ENCODE peak calls at places on chromosomes 11 and 22, in seven cellular contexts. U, E, T, N, S, M and X are unnamed samples. For H3K4me1, the result is how much of the 10 kb centered on the place peaks cover.

GRCh38 chr11:69540118-69541000 is 58.9 kb downstream of the LINC01488 start:
- DNase-seq in U (no peak), E (no peak), T (no peak), N (no peak), S (no peak), M (no peak), X (no peak)

GRCh38 chr11:69943066-69943465 is 123.8 kb upstream of the FGF3 start:
- DNase-seq in U (no peak), E (no peak), T (no peak), N (peak), S (no peak), M (no peak), X (peak)

GRCh38 chr22:48954781-48955311 is 872.8 kb downstream of the BRD1 start:
- DNase-seq in U (no peak), E (no peak), T (peak), N (no peak), S (no peak), M (peak), X (peak)

GRCh38 chr11:114848027-114848426 is 169.7 kb downstream of the NXPE2 start:
- DNase-seq in U (no peak), E (no peak), T (no peak), N (no peak), S (no peak), M (peak), X (no peak)

GRCh38 chr11:13769188-13769587 is 100.7 kb downstream of the FAR1 start:
- DNase-seq in U (no peak), E (no peak), T (no peak), N (no peak), S (no peak), M (no peak), X (no peak)

GRCh38 chr11:692824-693414 is 2.1 kb downstream of the DEAF1 start:
- DNase-seq in U (no peak), E (no peak), T (no peak), N (no peak), S (no peak), M (no peak), X (no peak)

GRCh38 chr11:69539416-69540117 is 58.1 kb downstream of the LINC01488 start:
- DNase-seq in U (no peak), E (no peak), T (no peak), N (no peak), S (no peak), M (no peak), X (peak)

GRCh38 chr22:43789452-43789851 is 22.7 kb downstream of the EFCAB6 start:
- DNase-seq in U (no peak), E (no peak), T (no peak), N (no peak), S (no peak), M (peak), X (peak)

GRCh38 chr11:108324587-108324986 is 101.7 kb downstream of the ATM start:
- DNase-seq in U (no peak), E (no peak), T (no peak), N (no peak), S (no peak), M (no peak), X (no peak)

GRCh38 chr11:133078012-133078411 is 454.3 kb downstream of the OPCML start:
- DNase-seq in U (no peak), E (no peak), T (no peak), N (no peak), S (no peak), M (no peak), X (no peak)

GRCh38 chr11:65078151-65078550 is 5.7 kb downstream of the CDCA5 start:
- DNase-seq in U (no peak), E (peak), T (peak), N (peak), S (peak), M (no peak), X (peak)

GRCh38 chr11:126477526-126478275 is 122.2 kb downstream of the ST3GAL4 start:
- DNase-seq in U (no peak), E (no peak), T (no peak), N (no peak), S (no peak), M (no peak), X (no peak)

GRCh38 chr11:17864478-17864941 is 129.9 kb downstream of the KCNC1 start:
- DNase-seq in U (no peak), E (peak), T (no peak), N (no peak), S (peak), M (no peak), X (peak)

GRCh38 chr11:61757213-61757862 is 4.9 kb downstream of the MYRF start:
- DNase-seq in U (no peak), E (no peak), T (no peak), N (no peak), S (no peak), M (no peak), X (no peak)

GRCh38 chr22:37080838-37081237 is 28.7 kb downstream of the TMPRSS6 start:
- DNase-seq in U (no peak), E (peak), T (no peak), N (no peak), S (no peak), M (no peak), X (no peak)

GRCh38 chr22:36252754-36253522 is at the start of gene APOL1:
- DNase-seq in U (no peak), E (peak), T (peak), N (peak), S (peak), M (no peak), X (no peak)

GRCh38 chr11:89452780-89453179 is 38.4 kb downstream of the NOX4 start:
- DNase-seq in U (no peak), E (no peak), T (no peak), N (no peak), S (no peak), M (no peak), X (no peak)

GRCh38 chr11:19628018-19628417 is 84.6 kb upstream of the NAV2 start:
- DNase-seq in U (no peak), E (no peak), T (no peak), N (no peak), S (no peak), M (peak), X (no peak)

GRCh38 chr11:95229199-95230053 is 1.6 kb downstream of the SESN3 start:
- DNase-seq in U (no peak), E (no peak), T (no peak), N (no peak), S (peak), M (no peak), X (peak)

GRCh38 chr11:121544956-121545355 is 92.2 kb upstream of the SORL1-AS1 start:
- DNase-seq in U (no peak), E (peak), T (peak), N (no peak), S (no peak), M (no peak), X (no peak)

GRCh38 chr22:25169278-25170031 is 30.2 kb upstream of the CRYBB3 start:
- DNase-seq in U (no peak), E (no peak), T (no peak), N (no peak), S (no peak), M (no peak), X (no peak)

GRCh38 chr11:111155021-111155420 is 90.5 kb upstream of the POU2AF2 start:
- DNase-seq in U (no peak), E (no peak), T (no peak), N (no peak), S (no peak), M (no peak), X (no peak)

GRCh38 chr11:123640677-123641494 is 13.5 kb downstream of the SCN3B start:
- DNase-seq in U (no peak), E (peak), T (peak), N (peak), S (peak), M (no peak), X (peak)

GRCh38 chr22:49641770-49642313 is 185.8 kb downstream of the BRD1 start:
- DNase-seq in U (no peak), E (no peak), T (no peak), N (no peak), S (no peak), M (no peak), X (no peak)

GRCh38 chr11:93611836-93612677 is 49.4 kb upstream of the CEP295 start:
- DNase-seq in U (no peak), E (no peak), T (no peak), N (no peak), S (peak), M (no peak), X (peak)

GRCh38 chr11:65389294-65389980 is 3.0 kb downstream of the FRMD8 start:
- DNase-seq in U (no peak), E (no peak), T (no peak), N (no peak), S (no peak), M (no peak), X (no peak)

GRCh38 chr11:1567052-1567720 is 4.9 kb downstream of the DUSP8 start:
- DNase-seq in U (no peak), E (no peak), T (no peak), N (peak), S (peak), M (no peak), X (peak)

GRCh38 chr11:65110354-65110861 is 1.3 kb upstream of the TM7SF2 start:
- DNase-seq in U (peak), E (peak), T (peak), N (peak), S (peak), M (peak), X (peak)

GRCh38 chr11:107397357-107397756 is 60.3 kb downstream of the CWF19L2 start:
- DNase-seq in U (no peak), E (no peak), T (no peak), N (no peak), S (no peak), M (no peak), X (no peak)

GRCh38 chr11:45096636-45097035 is 49.8 kb upstream of the PRDM11 start:
- DNase-seq in U (no peak), E (no peak), T (peak), N (no peak), S (no peak), M (peak), X (no peak)

GRCh38 chr11:95119361-95120060 is 29.9 kb downstream of the ENDOD1 start:
- DNase-seq in U (no peak), E (no peak), T (no peak), N (no peak), S (no peak), M (no peak), X (no peak)

GRCh38 chr11:2842876-2843275 is 42.7 kb downstream of the CDKN1C start:
- DNase-seq in U (no peak), E (no peak), T (no peak), N (no peak), S (no peak), M (no peak), X (no peak)

GRCh38 chr11:68044898-68045351 is 6.1 kb downstream of the TCIRG1 start:
- DNase-seq in U (no peak), E (no peak), T (no peak), N (no peak), S (no peak), M (no peak), X (no peak)

GRCh38 chr11:88487646-88488045 is 150.1 kb upstream of the CTSC start:
- DNase-seq in U (no peak), E (no peak), T (no peak), N (no peak), S (no peak), M (no peak), X (no peak)

GRCh38 chr11:135006800-135007199 is 594.8 kb upstream of the B3GAT1 start:
- DNase-seq in U (no peak), E (no peak), T (no peak), N (no peak), S (no peak), M (no peak), X (no peak)

GRCh38 chr11:105520706-105521345 is 89.0 kb upstream of the GRIA4 start:
- DNase-seq in U (no peak), E (no peak), T (no peak), N (no peak), S (no peak), M (no peak), X (no peak)
- TF ChIP-seq CTCF in U (no peak), E (no peak), T (no peak), N (no peak), S (no peak), M (no peak), X (no peak)

DNA sequence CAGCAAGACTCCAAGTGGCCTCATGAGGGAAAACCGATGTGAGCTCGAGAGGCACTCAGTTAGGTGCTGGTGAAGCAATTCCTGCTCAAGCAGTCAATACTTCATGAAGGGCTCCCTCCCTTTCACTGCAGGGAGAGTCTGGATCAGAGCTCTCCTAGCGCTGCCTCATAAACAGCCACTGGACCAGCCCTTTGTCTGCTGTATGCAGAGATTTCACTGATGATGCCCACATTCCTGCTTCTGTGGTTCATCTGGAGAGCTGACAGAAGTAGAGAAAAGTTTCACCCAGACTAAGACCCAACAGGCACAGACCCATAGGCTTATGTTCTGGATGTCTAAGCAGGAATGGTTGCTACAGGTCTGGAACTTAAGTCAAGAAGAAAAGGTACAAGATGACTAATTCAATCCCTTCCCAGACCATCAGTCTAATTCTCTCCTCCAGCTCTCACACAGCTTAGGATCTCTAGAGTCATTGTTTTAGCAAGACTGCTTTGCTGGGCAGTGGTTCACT is 4.0 kb downstream of the UCP2 start:
- DNase-seq in U (no peak), E (no peak), T (no peak), N (no peak), S (no peak), M (no peak), X (no peak)
- H3K4me3 ChIP-seq in U (no peak), E (no peak), T (peak), N (no peak), S (no peak), M (no peak), X (no peak)

DNA sequence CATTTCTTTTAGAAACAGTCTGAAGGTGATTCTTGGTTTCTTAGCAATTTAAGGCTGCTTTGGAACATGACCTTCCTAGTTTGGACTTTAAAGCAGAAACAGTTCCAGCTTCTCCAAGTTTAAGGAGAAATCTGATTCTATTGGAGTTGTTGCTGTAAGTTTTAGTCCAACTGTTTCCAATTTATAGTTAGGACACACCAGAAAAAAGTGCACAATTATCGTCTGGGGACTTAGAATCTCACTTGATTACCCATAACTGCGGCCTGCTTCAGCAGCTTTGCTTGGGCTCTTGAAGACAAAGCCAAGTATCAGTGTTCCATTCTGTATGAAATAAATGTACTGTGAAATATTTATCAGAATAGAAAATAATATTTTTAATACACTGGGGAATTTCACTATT is 246.6 kb downstream of the TMEM135 start:
- DNase-seq in U (no peak), E (no peak), T (no peak), N (no peak), S (no peak), M (no peak), X (no peak)
- H3K4me1 ChIP-seq in U (under half), E (under half), T (under half), N (under half), S (under half), M (under half), X (under half)

DNA sequence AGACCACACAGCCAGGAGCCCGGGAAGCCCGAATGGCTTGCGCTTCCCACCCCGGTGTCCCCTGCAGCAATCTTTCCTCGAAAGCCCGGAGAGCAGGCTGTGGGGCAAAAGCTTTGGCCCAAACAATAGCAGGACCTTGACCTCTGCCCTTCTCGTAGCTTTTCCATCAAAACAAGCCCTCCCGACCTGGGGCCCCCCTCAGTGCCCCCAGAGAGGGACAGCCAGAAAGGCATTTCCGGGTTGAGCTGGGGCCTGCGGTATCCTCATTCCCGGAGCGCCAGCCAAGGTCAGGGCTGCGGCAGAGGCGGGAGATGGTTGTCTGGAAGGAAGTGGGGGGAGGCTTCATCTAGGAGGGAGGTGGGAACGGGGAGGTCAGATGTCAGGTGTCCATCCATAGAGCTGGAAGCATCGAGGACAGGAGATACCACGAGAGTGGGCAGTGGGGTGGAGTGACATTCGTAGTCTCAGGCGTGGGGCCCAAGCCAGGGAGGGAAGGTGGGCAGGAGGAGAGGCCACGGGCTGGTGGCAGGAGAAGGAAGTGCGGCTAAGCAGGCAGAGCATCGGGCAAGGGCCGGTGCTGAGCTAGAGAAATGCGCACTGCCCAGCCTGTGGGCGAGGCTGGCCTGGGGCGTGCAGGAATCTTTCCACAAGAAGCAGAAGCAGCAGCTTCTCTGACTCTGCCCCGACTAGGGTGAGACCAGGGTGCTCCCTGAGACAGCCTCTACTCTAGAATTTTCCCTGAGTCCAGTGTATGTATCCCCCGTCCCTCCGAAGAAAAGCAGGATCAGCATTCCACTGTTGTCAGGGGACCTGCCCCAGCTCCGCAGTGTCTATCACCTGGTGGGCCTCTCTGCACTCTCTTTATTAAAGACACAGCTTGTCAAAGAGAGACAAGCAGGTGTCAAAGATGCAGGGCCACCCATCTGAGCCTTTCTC is 14.3 kb downstream of the PDGFB start:
- DNase-seq in U (no peak), E (no peak), T (no peak), N (no peak), S (no peak), M (no peak), X (no peak)
- TF ChIP-seq CTCF in U (no peak), E (no peak), T (no peak), N (no peak), S (no peak), M (no peak), X (no peak)

GRCh38 chr11:35182317-35182939 is 43.5 kb downstream of the CD44 start:
- DNase-seq in U (no peak), E (peak), T (no peak), N (no peak), S (no peak), M (no peak), X (no peak)
- H3K4me3 ChIP-seq in U (no peak), E (no peak), T (no peak), N (no peak), S (no peak), M (no peak), X (no peak)

GRCh38 chr11:42205518-42205917 is 746.1 kb upstream of the LRRC4C start:
- DNase-seq in U (no peak), E (no peak), T (no peak), N (peak), S (no peak), M (no peak), X (no peak)

DNA sequence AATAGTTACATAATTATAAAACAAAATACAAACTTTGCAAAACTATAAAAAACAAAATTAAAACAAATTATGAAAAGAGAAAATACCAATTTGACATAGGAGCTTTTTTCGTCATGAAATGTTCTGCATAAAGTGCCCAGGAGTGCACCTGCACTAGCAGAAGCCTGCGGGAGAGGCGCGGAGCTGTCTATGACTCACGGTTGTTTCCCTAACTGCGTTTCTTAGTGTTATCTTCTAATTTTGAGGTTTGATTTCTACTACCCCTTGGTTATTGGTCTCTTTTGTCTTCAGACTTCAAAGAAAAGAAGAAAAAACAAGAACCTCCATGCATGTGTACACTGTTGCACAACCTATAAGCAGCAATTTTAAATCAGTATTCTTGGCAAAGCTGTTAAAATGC is 740.9 kb upstream of the LRRC4C start:
- DNase-seq in U (no peak), E (no peak), T (no peak), N (no peak), S (no peak), M (no peak), X (no peak)
- H3K4me1 ChIP-seq in U (under half), E (under half), T (under half), N (under half), S (under half), M (under half), X (under half)

DNA sequence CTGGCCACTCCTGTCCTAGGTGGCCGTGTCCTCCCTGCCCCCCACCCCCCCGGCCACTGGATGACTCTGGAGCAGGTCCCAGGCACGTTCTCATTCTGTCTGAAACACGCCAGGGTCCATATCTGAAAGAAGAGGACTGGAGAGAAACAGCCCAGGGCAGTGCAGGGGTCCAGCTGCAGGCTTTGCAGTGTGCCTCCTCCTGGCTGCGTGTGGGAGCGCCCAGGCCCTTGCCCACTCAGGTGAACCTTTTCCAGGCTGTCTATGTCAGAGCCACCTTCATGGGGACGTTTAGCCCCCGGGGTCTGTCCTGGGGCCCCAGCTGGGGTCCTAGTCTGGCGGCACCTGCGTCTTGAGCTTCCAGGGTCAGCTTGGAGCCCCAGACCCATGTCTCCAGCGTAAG is 15.6 kb downstream of the GRAMD4 start:
- DNase-seq in U (no peak), E (no peak), T (no peak), N (no peak), S (no peak), M (no peak), X (peak)
- TF ChIP-seq CTCF in U (no peak), E (no peak), T (no peak), N (no peak), S (no peak), M (no peak), X (no peak)

DNA sequence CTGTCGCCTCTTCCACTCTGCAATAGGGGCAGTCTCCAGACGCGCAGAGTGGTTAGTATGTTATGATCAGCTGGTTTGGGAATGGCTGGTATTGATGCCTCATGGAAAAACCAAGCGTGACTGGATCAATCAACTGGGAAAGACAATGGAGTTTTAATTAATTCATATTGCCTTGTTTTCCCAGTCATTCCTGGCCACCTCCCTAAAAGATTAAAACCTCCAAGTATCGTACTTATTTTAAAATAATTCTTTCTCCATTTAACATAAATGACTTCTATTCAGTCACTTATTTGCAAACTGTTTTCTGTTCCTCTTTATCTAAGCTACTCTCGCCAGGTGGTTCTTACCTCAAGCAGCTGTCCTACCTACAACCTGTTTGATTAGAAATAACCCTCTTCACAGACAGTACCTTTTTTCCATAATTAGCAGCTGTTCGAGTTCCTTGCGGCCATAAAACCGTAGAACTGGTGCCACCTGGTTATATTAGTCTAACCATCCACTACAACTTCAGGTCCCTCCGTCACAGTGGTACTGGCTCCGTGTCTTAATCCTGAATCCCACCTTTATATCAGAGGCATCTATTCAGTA is 898 bp downstream of the ZNF215 start:
- DNase-seq in U (no peak), E (peak), T (no peak), N (no peak), S (peak), M (no peak), X (no peak)
- H3K4me3 ChIP-seq in U (peak), E (peak), T (peak), N (peak), S (peak), M (peak), X (peak)